ENCODE peak calls at places on chromosomes 16 and 17, in five cellular contexts. C is WERI-Rb-1, G is tibial artery, L is posterior vena cava, B is NCI-H2081 treated with DMSO at 0.1 percent for 48 hours. Z is an unnamed sample.
A peak's percentile ranks its signal among the peaks of the same experiment; 100 is the strongest.

GRCh38 chr17:50203086-50203485 is 1.7 kb upstream of the COL1A1 start:
- DNase-seq in G (peak; percentile 27), L (peak; percentile 81), B (no peak), C (no peak), Z (no peak)

GRCh38 chr17:67151717-67152116 is 93.3 kb downstream of the HELZ start:
- DNase-seq in C (no peak), L (no peak), G (no peak), B (no peak), Z (no peak)

GRCh38 chr16:86910146-86910805 is 331.9 kb downstream of the FOXL1 start:
- DNase-seq in C (no peak), G (no peak), B (no peak), L (no peak), Z (no peak)

GRCh38 chr16:85988306-85988705 is 89.3 kb downstream of the IRF8 start:
- DNase-seq in C (no peak), G (no peak), B (no peak), L (peak; percentile 12), Z (no peak)

GRCh38 chr17:15663176-15663575 is 20.9 kb downstream of the TRIM16 start:
- DNase-seq in G (no peak), B (no peak), L (no peak), C (no peak), Z (no peak)

GRCh38 chr17:79834575-79835469 is 4.4 kb downstream of the CBX4 start:
- DNase-seq in C (peak; percentile 63), L (no peak), G (no peak), B (no peak), Z (no peak)

GRCh38 chr17:40696651-40697072 is 6.9 kb downstream of the KRT24 start:
- DNase-seq in B (no peak), C (no peak), G (no peak), L (no peak), Z (no peak)

GRCh38 chr17:40303009-40303657 is 5.8 kb upstream of the RARA start:
- DNase-seq in L (no peak), G (peak; percentile 65), C (peak; percentile 67), B (no peak), Z (peak; percentile 71)

GRCh38 chr17:28675485-28675884 is 13.5 kb downstream of the SUPT6H start:
- DNase-seq in G (no peak), L (no peak), C (no peak), B (no peak), Z (no peak)

GRCh38 chr17:44503080-44503842 is at the start of gene GPATCH8:
- DNase-seq in L (peak; percentile 98), C (peak; percentile 99), B (peak; percentile 72), G (peak; percentile 90), Z (peak; percentile 95)

GRCh38 chr16:47927330-47927729 is 228.5 kb downstream of the ABCC12 start:
- DNase-seq in C (no peak), G (no peak), B (no peak), L (no peak), Z (no peak)

GRCh38 chr17:19716108-19717030 is at the start of gene SLC47A2:
- DNase-seq in B (no peak), C (no peak), G (no peak), L (no peak), Z (no peak)

GRCh38 chr16:75264999-75265910 is 13.8 kb upstream of the BCAR1 start:
- DNase-seq in C (no peak), G (no peak), L (no peak), B (no peak), Z (no peak)

GRCh38 chr17:7849185-7850117 is 5.4 kb upstream of the TMEM88 start:
- DNase-seq in G (no peak), B (no peak), C (no peak), L (peak; percentile 82), Z (no peak)

GRCh38 chr17:75341784-75342183 is 52.6 kb upstream of the SLC25A19 start:
- DNase-seq in L (no peak), C (no peak), G (no peak), B (no peak), Z (no peak)

GRCh38 chr16:66250686-66251405 is 115.6 kb upstream of the CDH5 start:
- DNase-seq in C (no peak), L (peak; percentile 94), G (peak; percentile 87), B (no peak), Z (peak; percentile 61)

GRCh38 chr16:75494696-75495601 is at the start of gene CHST6:
- DNase-seq in C (no peak), B (no peak), L (no peak), G (no peak), Z (no peak)

GRCh38 chr16:75025766-75026165 is 26.9 kb downstream of the ZNRF1 start:
- DNase-seq in C (no peak), G (no peak), B (no peak), L (no peak), Z (no peak)

GRCh38 chr16:49092704-49093103 is 188.9 kb downstream of the CBLN1 start:
- DNase-seq in C (no peak), L (no peak), B (no peak), G (no peak), Z (no peak)

GRCh38 chr17:20122236-20122879 is 113.2 kb downstream of the SPECC1 start:
- DNase-seq in G (no peak), L (no peak), C (no peak), B (no peak), Z (no peak)

GRCh38 chr17:81062014-81062413 is 27.1 kb downstream of the BAIAP2 start:
- DNase-seq in G (no peak), C (no peak), B (no peak), L (no peak), Z (no peak)

GRCh38 chr17:1009411-1010085 is 12.6 kb downstream of the TIMM22 start:
- DNase-seq in L (no peak), C (no peak), G (no peak), B (no peak), Z (no peak)

GRCh38 chr16:15642557-15643452 is at the start of gene MARF1:
- DNase-seq in G (peak; percentile 98), L (peak; percentile 100), B (peak; percentile 40), C (peak; percentile 98), Z (peak; percentile 99)

GRCh38 chr16:31008154-31008950 is 2.1 kb downstream of the STX1B start:
- DNase-seq in B (no peak), L (no peak), C (no peak), G (no peak), Z (no peak)

GRCh38 chr16:3175157-3176153 is 12.5 kb upstream of the OR1F1 start:
- DNase-seq in G (no peak), C (peak; percentile 46), B (no peak), L (peak; percentile 79), Z (no peak)

GRCh38 chr16:22262460-22262859 is 34.7 kb upstream of the POLR3E start:
- DNase-seq in C (no peak), L (no peak), B (no peak), G (no peak), Z (no peak)

GRCh38 chr16:28291651-28292626 is at the start of gene SBK1:
- DNase-seq in C (peak; percentile 71), L (no peak), G (peak; percentile 63), B (peak; percentile 41), Z (peak; percentile 55)

GRCh38 chr16:21169249-21169981 is 10.9 kb downstream of the LDAF1 start:
- DNase-seq in G (no peak), C (no peak), L (no peak), B (no peak), Z (no peak)

GRCh38 chr16:51151951-51152663 is 1.0 kb upstream of the SALL1 start:
- DNase-seq in L (no peak), C (peak; percentile 94), G (no peak), B (no peak), Z (no peak)

GRCh38 chr16:1116693-1117077 is 20.6 kb upstream of the C1QTNF8 start:
- DNase-seq in L (no peak), B (no peak), G (no peak), C (no peak), Z (no peak)

GRCh38 chr16:87276926-87277325 is 40.3 kb downstream of the C16orf95 start:
- DNase-seq in L (peak; percentile 31), G (no peak), C (no peak), B (no peak), Z (no peak)

GRCh38 chr16:12752159-12752558 is 51.5 kb downstream of the CPPED1 start:
- DNase-seq in C (no peak), L (no peak), B (no peak), G (no peak), Z (no peak)